ENCODE peak calls at places on chromosomes 3 and 15, in five cellular contexts. A, F, D, S and O are unnamed samples.
A peak's percentile ranks its signal among the peaks of the same experiment; 100 is the strongest.

GRCh38 chr15:42137461-42138261 is 18.8 kb downstream of the PLA2G4F start:
- DNase-seq in A (peak; percentile 22), F (peak; percentile 52), D (no peak), S (peak; percentile 67), O (no peak)

GRCh38 chr3:71456826-71457225 is 126.7 kb downstream of the FOXP1 start:
- DNase-seq in A (no peak), F (no peak), D (no peak), S (no peak), O (no peak)

GRCh38 chr3:184563941-184564684 is 2.5 kb downstream of the EPHB3 start:
- DNase-seq in A (no peak), F (no peak), D (no peak), S (no peak), O (no peak)

GRCh38 chr3:11717301-11717700 is 73.6 kb upstream of the VGLL4 start:
- DNase-seq in A (no peak), F (peak; percentile 73), D (no peak), S (peak; percentile 15), O (no peak)

GRCh38 chr3:126456211-126456610 is 19.5 kb downstream of the ZXDC start:
- DNase-seq in A (no peak), F (no peak), D (no peak), S (no peak), O (no peak)

GRCh38 chr3:120773932-120774331 is 31.4 kb downstream of the GTF2E1 start:
- DNase-seq in A (no peak), F (no peak), D (no peak), S (no peak), O (no peak)

GRCh38 chr3:45035441-45036301 is 9.6 kb downstream of the CLEC3B start:
- DNase-seq in A (no peak), F (no peak), D (peak; percentile 41), S (no peak), O (no peak)

GRCh38 chr3:11288786-11289637 is 16.8 kb downstream of the ATG7 start:
- DNase-seq in A (no peak), F (peak; percentile 97), D (no peak), S (peak; percentile 67), O (no peak)

GRCh38 chr3:154323921-154324738 is at the start of gene DHX36:
- DNase-seq in A (peak; percentile 87), F (peak; percentile 89), D (peak; percentile 90), S (peak; percentile 84), O (peak; percentile 83)

GRCh38 chr3:87771338-87772059 is 287.3 kb downstream of the CGGBP1 start:
- DNase-seq in A (no peak), F (peak; percentile 29), D (peak; percentile 25), S (no peak), O (no peak)

GRCh38 chr3:49119439-49119838 is 1.2 kb downstream of the USP19 start:
- DNase-seq in A (no peak), F (no peak), D (no peak), S (no peak), O (no peak)

GRCh38 chr15:38190501-38190900 is 62.1 kb upstream of the SPRED1 start:
- DNase-seq in A (no peak), F (no peak), D (no peak), S (peak; percentile 13), O (no peak)

GRCh38 chr3:45566951-45567411 is 27.6 kb upstream of the LIMD1 start:
- DNase-seq in A (no peak), F (no peak), D (no peak), S (no peak), O (no peak)

GRCh38 chr3:160163259-160163878 is 61.9 kb upstream of the C3orf80 start:
- DNase-seq in A (no peak), F (peak; percentile 52), D (no peak), S (peak; percentile 39), O (no peak)

DNA sequence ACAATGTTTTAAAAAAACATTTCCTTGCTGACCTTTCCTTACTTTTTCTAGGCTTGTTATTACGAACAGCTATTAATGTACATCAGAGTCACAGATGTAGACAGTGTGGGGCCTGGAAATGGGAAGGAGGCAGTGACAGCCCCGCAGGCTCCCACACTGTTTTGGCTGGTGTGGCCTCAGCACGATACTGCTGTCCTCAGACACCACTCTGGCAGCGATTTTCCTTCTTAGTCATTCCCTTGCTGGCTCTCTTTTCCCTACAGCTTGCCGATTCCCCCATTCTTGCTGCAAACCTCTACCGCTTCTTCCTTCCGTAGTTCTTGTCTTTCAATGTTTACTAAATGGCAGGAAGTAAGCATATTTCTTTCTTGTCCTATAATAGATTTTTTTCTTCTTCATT is 113.1 kb downstream of the ABI3BP start:
- DNase-seq in A (no peak), F (peak; percentile 35), D (peak; percentile 62), S (no peak), O (no peak)
- TF ChIP-seq CTCF in A (no peak), F (no peak), D (no peak), S (no peak), O (no peak)

DNA sequence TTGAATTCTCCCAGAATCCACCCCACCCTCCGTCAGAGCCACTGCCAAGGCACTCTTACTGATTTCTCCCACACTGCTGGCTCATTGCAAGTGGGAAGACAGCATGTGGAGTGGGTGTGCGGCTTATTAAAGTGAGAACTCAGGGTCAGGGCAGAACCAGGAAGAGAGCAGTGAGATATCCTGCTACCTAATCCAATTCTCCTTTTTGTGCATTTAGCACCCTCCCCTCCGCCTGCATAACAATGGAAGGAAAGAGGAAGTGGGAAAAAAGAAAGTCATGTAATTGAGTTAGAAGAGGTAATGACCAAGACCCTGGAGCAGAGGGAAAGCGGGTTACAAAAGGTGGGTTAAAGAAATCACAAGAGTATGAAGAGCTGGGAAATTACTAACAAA is 27.8 kb upstream of the PIK3CB start:
- DNase-seq in A (no peak), F (no peak), D (no peak), S (no peak), O (no peak)
- TF ChIP-seq CTCF in A (no peak), F (no peak), D (no peak), S (no peak), O (no peak)

DNA sequence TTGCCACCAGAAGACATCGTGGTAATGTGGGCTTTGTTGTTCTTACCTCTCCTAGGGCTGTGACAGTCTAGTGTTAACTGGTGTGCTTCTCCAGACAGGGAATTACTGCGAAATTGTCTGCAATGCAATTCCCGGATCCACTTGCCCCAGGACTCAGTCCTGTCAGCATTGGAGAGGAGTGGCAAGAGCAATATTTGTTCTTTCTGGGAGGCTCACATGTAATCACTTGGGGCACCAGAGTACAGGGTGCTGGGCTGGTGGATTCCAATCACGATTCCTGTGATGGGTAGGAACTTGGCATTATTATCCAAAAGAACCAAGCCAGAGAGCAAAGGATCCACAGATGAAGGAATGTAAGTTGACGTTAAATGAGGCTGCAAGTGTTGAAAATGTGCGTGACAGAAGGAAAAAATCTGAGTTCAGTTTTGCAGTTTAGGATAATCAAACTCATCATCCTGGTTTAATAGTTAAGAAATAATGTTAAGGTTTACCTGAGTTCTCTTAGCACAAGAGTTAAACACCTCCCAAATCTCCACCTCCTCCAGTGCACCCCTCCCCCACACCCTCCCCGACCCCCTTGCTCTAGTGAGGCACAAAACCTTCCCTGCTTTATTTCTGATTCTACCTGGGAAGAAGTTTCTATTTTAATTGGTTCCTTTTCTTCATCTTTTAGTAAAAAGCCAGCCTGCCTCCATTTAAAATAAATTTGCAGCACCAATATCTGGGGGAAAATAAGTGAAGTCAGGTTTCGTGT is 79.2 kb downstream of the GMPS start:
- DNase-seq in A (no peak), F (peak; percentile 35), D (no peak), S (no peak), O (no peak)
- TF ChIP-seq CTCF in A (no peak), F (no peak), D (no peak), S (no peak), O (no peak)

DNA sequence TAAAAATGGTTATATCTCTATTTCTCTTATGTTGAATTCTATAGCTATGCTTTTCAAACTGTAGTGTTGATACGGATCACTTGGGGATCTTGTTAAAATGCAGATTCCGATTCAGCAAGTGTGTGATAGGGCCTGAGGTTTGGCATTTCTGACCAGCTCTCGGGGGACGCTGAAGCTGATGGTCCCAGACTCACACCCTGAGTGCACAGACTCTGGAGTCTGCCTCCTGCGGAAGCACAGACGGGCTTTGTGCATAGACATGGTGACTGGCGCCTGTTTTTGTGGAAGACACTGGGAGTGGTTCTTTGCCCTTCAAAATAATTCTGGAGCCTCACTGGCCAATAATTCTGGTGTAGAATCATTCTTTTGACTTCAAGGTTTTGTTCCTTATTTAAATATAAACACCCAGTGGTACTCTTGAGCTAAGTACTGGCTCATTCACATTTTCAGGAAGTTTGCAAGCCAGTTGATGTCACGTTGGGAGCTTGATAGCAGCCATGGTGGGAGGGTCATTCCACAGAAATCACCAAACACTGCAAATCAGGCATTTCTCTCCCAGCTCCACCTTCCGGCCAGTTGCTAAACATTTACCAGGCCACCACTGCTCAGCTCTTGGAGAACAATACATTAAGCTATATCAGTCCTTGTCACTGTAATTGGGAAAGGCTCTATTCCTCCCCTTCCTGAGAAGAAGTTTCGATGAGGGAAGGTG is 19.2 kb downstream of the CLDN11 start:
- DNase-seq in A (no peak), F (no peak), D (no peak), S (no peak), O (no peak)
- TF ChIP-seq CTCF in A (no peak), F (no peak), D (no peak), S (no peak), O (peak; percentile 26)